ENCODE peak calls at places on chromosomes 5 and 9, in eight cellular contexts. H is adipocyte; R is CD8-positive, alpha-beta T cell; T is SJSA1; N is GM06990; K is ovary; U is neural progenitor cell; W is mesendoderm. S is an unnamed sample.

GRCh38 chr5:115948013-115948605 is 14.2 kb upstream of the LVRN start:
- DNase-seq in K (no peak), T (no peak), R (no peak), W (no peak), N (no peak), U (no peak), H (peak; percentile 89), S (no peak)

GRCh38 chr9:133540336-133541025 is 6.0 kb downstream of the ADAMTSL2 start:
- DNase-seq in T (no peak), R (no peak), N (peak; percentile 35), H (no peak), K (no peak), U (no peak), W (peak; percentile 56), S (no peak)

GRCh38 chr5:164962302-164962961 is 1457.0 kb downstream of the MAT2B start:
- DNase-seq in N (no peak), K (no peak), H (no peak), W (no peak), T (no peak), U (no peak), R (no peak), S (no peak)

GRCh38 chr5:96614110-96614691 is 48.0 kb upstream of the CAST start:
- DNase-seq in W (peak; percentile 77), U (peak; percentile 85), H (peak; percentile 95), R (peak; percentile 55), N (peak; percentile 5), T (peak; percentile 78), K (peak; percentile 47), S (peak; percentile 54)

GRCh38 chr9:121326130-121326838 is 43.8 kb downstream of the STOM start:
- DNase-seq in T (peak; percentile 96), R (no peak), U (peak; percentile 33), W (peak; percentile 87), K (peak; percentile 32), N (no peak), H (peak; percentile 46), S (peak; percentile 30)

GRCh38 chr5:179209359-179210150 is 135.7 kb downstream of the ADAMTS2 start:
- DNase-seq in R (no peak), N (no peak), W (no peak), U (no peak), H (peak; percentile 59), T (no peak), K (no peak), S (no peak)

GRCh38 chr5:100826133-100826532 is 76.9 kb downstream of the ST8SIA4 start:
- DNase-seq in R (no peak), N (peak; percentile 54), U (no peak), W (no peak), H (no peak), T (no peak), K (no peak), S (no peak)

GRCh38 chr5:144451187-144451973 is 280.7 kb downstream of the KCTD16 start:
- DNase-seq in K (no peak), W (peak; percentile 50), N (no peak), H (peak; percentile 71), U (no peak), R (no peak), T (no peak), S (no peak)

GRCh38 chr9:120876842-120877240 is at the start of gene PHF19:
- DNase-seq in T (peak; percentile 61), K (no peak), N (peak; percentile 62), H (peak; percentile 72), U (peak; percentile 34), R (no peak), W (no peak), S (peak; percentile 39)

GRCh38 chr5:79837707-79838620 is 148.3 kb downstream of the CMYA5 start:
- DNase-seq in K (peak; percentile 76), W (no peak), N (no peak), R (peak; percentile 34), U (no peak), T (no peak), H (no peak), S (no peak)

GRCh38 chr5:166358127-166358840 is 1933.2 kb upstream of the WWC1 start:
- DNase-seq in W (peak; percentile 77), N (no peak), K (no peak), T (no peak), U (no peak), H (no peak), R (no peak), S (no peak)

GRCh38 chr9:75588808-75589207 is 301.7 kb upstream of the PCSK5 start:
- DNase-seq in U (no peak), R (no peak), K (no peak), H (no peak), N (no peak), T (no peak), W (peak; percentile 24), S (no peak)

GRCh38 chr9:81562221-81563019 is 126.9 kb downstream of the TLE1 start:
- DNase-seq in N (no peak), H (peak; percentile 28), T (no peak), R (no peak), W (no peak), U (peak; percentile 23), K (no peak), S (no peak)

GRCh38 chr5:61625682-61626620 is 293.9 kb downstream of the ZSWIM6 start:
- DNase-seq in R (peak; percentile 54), T (no peak), H (peak; percentile 61), W (peak; percentile 78), N (peak; percentile 58), K (peak; percentile 67), U (peak; percentile 74), S (no peak)

GRCh38 chr9:112285056-112285455 is 48.4 kb downstream of the PTBP3 start:
- DNase-seq in R (no peak), K (no peak), T (no peak), W (no peak), N (no peak), U (no peak), H (no peak), S (no peak)

GRCh38 chr9:120482424-120483186 is 97.4 kb downstream of the CDK5RAP2 start:
- DNase-seq in U (no peak), W (no peak), K (no peak), R (no peak), H (no peak), N (no peak), T (no peak), S (no peak)

GRCh38 chr9:93288341-93288740 is 104.4 kb downstream of the WNK2 start:
- DNase-seq in R (no peak), N (no peak), T (no peak), W (peak; percentile 54), U (no peak), H (no peak), K (no peak), S (no peak)

GRCh38 chr9:127806871-127807270 is 4.2 kb downstream of the FPGS start:
- DNase-seq in U (no peak), W (no peak), R (no peak), T (no peak), H (no peak), K (no peak), N (no peak), S (no peak)
- H3K36me3 ChIP-seq in U (no peaks in the 10 kb centered on the region), W (no peaks in the 10 kb centered on the region), R (peaks cover 36% of the 10 kb centered on the region), T (peaks cover 66% of the 10 kb centered on the region), H (peaks cover 64% of the 10 kb centered on the region), K (no peaks in the 10 kb centered on the region), N (peaks cover 31% of the 10 kb centered on the region), S (peaks cover 4% of the 10 kb centered on the region)

GRCh38 chr9:128607642-128608350 is 48.9 kb downstream of the DYNC2I2 start:
- DNase-seq in K (no peak), N (no peak), H (peak; percentile 7), W (no peak), U (no peak), T (no peak), R (no peak), S (no peak)

GRCh38 chr9:128614728-128615127 is 41.9 kb downstream of the DYNC2I2 start:
- DNase-seq in K (no peak), R (no peak), T (no peak), H (no peak), W (no peak), U (no peak), N (no peak), S (no peak)

GRCh38 chr9:128610889-128611288 is 45.8 kb downstream of the DYNC2I2 start:
- DNase-seq in H (no peak), W (no peak), N (no peak), R (no peak), T (no peak), K (no peak), U (no peak), S (no peak)

GRCh38 chr9:128615571-128615970 is 41.1 kb downstream of the DYNC2I2 start:
- DNase-seq in N (no peak), W (no peak), H (no peak), K (no peak), T (no peak), U (no peak), R (no peak), S (no peak)

DNA sequence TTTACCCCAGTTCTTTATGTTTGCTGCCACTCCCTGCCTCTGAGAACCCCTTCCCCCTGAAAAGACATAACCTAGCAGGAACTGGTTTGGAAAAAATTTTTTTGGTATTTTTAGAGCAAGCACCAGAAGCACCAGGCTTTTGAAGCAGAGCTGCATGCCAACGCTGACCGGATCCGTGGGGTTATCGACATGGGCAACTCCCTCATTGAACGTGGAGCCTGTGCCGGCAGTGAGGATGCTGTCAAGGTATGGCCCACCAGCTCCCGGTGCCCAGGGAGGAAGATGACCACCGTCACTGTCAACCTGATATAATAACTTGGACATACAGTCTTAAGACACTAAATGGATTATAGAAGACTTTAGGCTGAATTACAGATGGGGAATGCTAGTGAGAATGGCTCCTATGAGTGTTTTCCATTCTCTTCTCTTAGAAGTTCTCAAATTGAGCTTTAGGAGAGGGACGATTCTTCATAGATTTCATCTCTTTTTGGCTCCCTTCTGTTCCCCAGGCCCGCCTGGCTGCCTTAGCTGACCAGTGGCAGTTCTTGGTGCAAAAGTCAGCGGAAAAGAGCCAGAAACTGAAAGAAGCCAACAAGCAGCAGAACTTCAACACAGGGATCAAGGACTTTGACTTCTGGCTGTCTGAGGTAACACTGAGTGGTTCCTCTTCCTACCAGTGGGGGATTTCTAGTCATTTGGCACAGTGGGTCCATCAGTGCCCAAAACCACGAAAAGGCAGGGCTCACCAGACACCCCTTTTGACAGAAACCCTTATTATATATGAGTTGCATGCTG is 44.9 kb downstream of the DYNC2I2 start:
- DNase-seq in K (no peak), W (no peak), U (no peak), H (no peak), N (no peak), T (no peak), R (no peak), S (no peak)
- H3K36me3 ChIP-seq in K (no peaks in the 10 kb centered on the region), W (peaks cover 48% of the 10 kb centered on the region), U (peaks cover 3% of the 10 kb centered on the region), H (peaks cover 100% of the 10 kb centered on the region), N (peaks cover 32% of the 10 kb centered on the region), T (peaks cover 99% of the 10 kb centered on the region), R (peaks cover 92% of the 10 kb centered on the region), S (peaks cover 89% of the 10 kb centered on the region)

DNA sequence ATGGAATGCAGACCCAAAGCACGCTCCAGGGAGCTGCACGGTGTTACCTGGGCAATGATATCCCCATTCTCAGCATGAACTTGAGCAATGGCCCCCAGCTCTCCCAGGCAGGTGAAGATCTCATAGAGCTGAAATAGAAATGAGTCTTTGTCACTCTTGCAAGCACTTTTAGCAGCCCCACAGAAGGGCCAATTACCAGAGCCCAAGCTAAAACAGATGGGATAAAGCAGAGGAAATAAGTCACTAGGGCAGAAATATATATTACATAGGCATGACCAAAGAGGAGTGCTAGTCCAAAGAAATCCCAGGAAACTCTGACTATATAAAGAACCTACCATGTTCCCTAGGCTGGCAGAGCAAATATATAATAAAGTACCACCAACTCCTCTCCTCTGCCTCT is 97.3 kb downstream of the DPYSL3 start:
- DNase-seq in W (no peak), K (no peak), T (no peak), R (no peak), N (no peak), U (no peak), H (no peak), S (no peak)
- H3K36me3 ChIP-seq in W (no peaks in the 10 kb centered on the region), K (peaks cover 4% of the 10 kb centered on the region), T (peaks cover 85% of the 10 kb centered on the region), R (no peaks in the 10 kb centered on the region), N (no peaks in the 10 kb centered on the region), U (peaks cover 38% of the 10 kb centered on the region), H (no peaks in the 10 kb centered on the region), S (peaks cover 18% of the 10 kb centered on the region)

GRCh38 chr9:128631636-128632035 is 25.0 kb downstream of the DYNC2I2 start:
- DNase-seq in K (no peak), H (no peak), U (no peak), W (no peak), N (no peak), T (no peak), R (no peak), S (no peak)
- H3K36me3 ChIP-seq in K (no peaks in the 10 kb centered on the region), H (peaks cover 77% of the 10 kb centered on the region), U (no peaks in the 10 kb centered on the region), W (peaks cover 14% of the 10 kb centered on the region), N (peaks cover 49% of the 10 kb centered on the region), T (peaks cover 95% of the 10 kb centered on the region), R (peaks cover 50% of the 10 kb centered on the region), S (peaks cover 54% of the 10 kb centered on the region)

S was measured in SJCRH30.